ENCODE peak calls at places on chromosomes 6 and 20, in nine cellular contexts. J, U, S, V, H, W, G, A and Y are unnamed samples.

GRCh38 chr20:62386383-62387218 is at the start of gene RPS21:
- DNase-seq in U (peak), H (peak), W (peak), V (peak), G (peak), J (peak), S (peak), A (peak), Y (no peak)

GRCh38 chr6:43634702-43635303 is 837 bp upstream of the MAD2L1BP start:
- DNase-seq in H (no peak), S (peak), U (no peak), A (no peak), W (no peak), G (no peak), V (no peak), J (no peak), Y (no peak)

GRCh38 chr6:22975079-22975478 is 405.7 kb downstream of the HDGFL1 start:
- DNase-seq in A (no peak), G (no peak), J (no peak), U (no peak), S (no peak), V (no peak), H (no peak), W (no peak), Y (no peak)

GRCh38 chr6:151058021-151058733 is 181.6 kb upstream of the AKAP12 start:
- DNase-seq in H (no peak), W (no peak), V (no peak), S (no peak), J (no peak), U (no peak), A (no peak), G (no peak), Y (no peak)

GRCh38 chr6:17405944-17406245 is 12.5 kb downstream of the CAP2 start:
- DNase-seq in W (no peak), J (no peak), G (no peak), U (no peak), V (no peak), A (no peak), H (no peak), S (no peak), Y (no peak)

GRCh38 chr6:112595841-112596240 is 248.7 kb downstream of the RFPL4B start:
- DNase-seq in G (no peak), J (no peak), S (no peak), H (no peak), W (no peak), A (no peak), U (no peak), V (no peak), Y (no peak)

GRCh38 chr20:5297280-5298004 is 19.3 kb downstream of the PROKR2 start:
- DNase-seq in A (no peak), V (no peak), J (no peak), W (no peak), G (no peak), S (peak), U (peak), H (no peak), Y (no peak)

GRCh38 chr6:168045141-168045691 is 33.8 kb downstream of the FRMD1 start:
- DNase-seq in U (no peak), W (no peak), A (no peak), J (no peak), V (no peak), S (peak), G (no peak), H (no peak), Y (no peak)

GRCh38 chr20:48686238-48687096 is 141.3 kb downstream of the PREX1 start:
- DNase-seq in S (no peak), J (no peak), U (no peak), G (no peak), A (no peak), V (no peak), W (peak), H (peak), Y (no peak)

GRCh38 chr6:4820704-4821276 is 44.6 kb downstream of the CDYL start:
- DNase-seq in G (no peak), U (peak), J (no peak), H (no peak), S (no peak), V (no peak), W (peak), A (no peak), Y (no peak)